ENCODE peak calls at places on chromosomes 13 and 19, in seven cellular contexts. V, O, C, R, F, Y and M are unnamed samples.

GRCh38 chr19:38830039-38830733 is 1.4 kb downstream of the ECH1 start:
- DNase-seq in C (no peak), V (no peak), R (no peak), O (no peak), F (no peak), Y (no peak), M (no peak)

GRCh38 chr13:99955747-99956472 is 15.7 kb downstream of the ZIC5 start:
- DNase-seq in V (no peak), F (peak; percentile 72), Y (no peak), C (no peak), R (no peak), O (no peak), M (no peak)

GRCh38 chr19:54470991-54471782 is 1.9 kb downstream of the CDC42EP5 start:
- DNase-seq in C (no peak), V (no peak), F (peak; percentile 60), O (no peak), Y (no peak), R (no peak), M (peak; percentile 38)

GRCh38 chr13:39506559-39507390 is 96.2 kb downstream of the LHFPL6 start:
- DNase-seq in F (no peak), V (no peak), R (no peak), Y (no peak), O (no peak), C (no peak), M (peak; percentile 4)

GRCh38 chr13:47672982-47673670 is 327.9 kb downstream of the SUCLA2 start:
- DNase-seq in V (no peak), F (no peak), R (no peak), Y (no peak), O (no peak), C (peak; percentile 1), M (no peak)

GRCh38 chr13:50365300-50365682 is 350.0 kb downstream of the KCNRG start:
- DNase-seq in O (no peak), Y (no peak), V (no peak), F (no peak), R (no peak), C (no peak), M (no peak)

GRCh38 chr19:38206006-38206745 is 17.8 kb downstream of the DPF1 start:
- DNase-seq in C (no peak), Y (no peak), O (no peak), R (no peak), F (no peak), V (no peak), M (no peak)

GRCh38 chr13:108558489-108558888 is 70.9 kb upstream of the MYO16 start:
- DNase-seq in C (no peak), F (no peak), R (no peak), Y (no peak), V (no peak), O (no peak), M (no peak)

GRCh38 chr19:8612807-8613171 is 2.3 kb upstream of the ADAMTS10 start:
- DNase-seq in V (no peak), R (no peak), F (no peak), C (no peak), O (no peak), Y (no peak), M (no peak)

GRCh38 chr19:10431254-10431942 is 11.1 kb downstream of the PDE4A start:
- DNase-seq in Y (no peak), O (peak; percentile 50), V (no peak), F (peak; percentile 65), R (peak; percentile 61), C (peak; percentile 46), M (no peak)

GRCh38 chr19:15200575-15201364 is at the start of gene NOTCH3:
- DNase-seq in O (peak; percentile 46), C (peak; percentile 88), F (peak; percentile 77), V (no peak), Y (no peak), R (no peak), M (peak; percentile 31)

DNA sequence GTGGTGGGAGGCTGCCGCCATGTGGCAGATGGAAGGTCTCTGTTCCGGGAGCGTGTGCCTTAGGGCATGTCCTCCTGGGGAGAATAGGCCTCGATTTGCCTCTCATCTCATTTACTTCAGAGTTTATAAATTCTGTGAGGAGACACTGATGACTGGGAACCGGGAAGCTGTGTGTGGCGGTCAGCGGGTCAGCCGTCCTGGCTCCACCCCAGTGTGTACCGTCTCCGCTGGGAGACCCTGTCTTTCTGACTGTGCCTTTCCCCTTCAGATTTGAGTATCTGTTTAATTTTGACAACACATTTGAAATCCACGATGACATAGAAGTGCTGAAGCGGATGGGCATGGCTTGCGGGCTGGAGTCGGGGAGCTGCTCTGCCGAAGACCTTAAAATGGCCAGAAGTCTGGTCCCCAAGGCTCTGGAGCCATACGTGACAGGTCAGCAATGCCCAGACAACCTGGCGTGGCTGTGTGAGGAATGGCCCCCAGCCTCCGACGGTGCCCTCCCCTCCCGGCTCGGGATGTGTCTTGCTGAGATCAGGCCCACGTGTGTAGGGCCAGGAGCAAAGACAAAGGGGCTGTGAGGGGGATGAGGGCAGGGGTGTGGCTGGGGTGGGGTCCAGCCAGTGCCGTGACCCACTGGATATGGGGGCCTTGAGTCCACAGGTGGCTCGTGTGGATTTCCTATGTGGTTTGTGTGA is 21.6 kb downstream of the ATP4B start:
- DNase-seq in Y (no peak), V (no peak), R (no peak), C (no peak), O (no peak), F (no peak), M (no peak)
- TF ChIP-seq JUND in Y (no peak), V (no peak), R (no peak), C (no peak), O (no peak), F (no peak), M (no peak)

GRCh38 chr19:3409346-3410064 is 43.1 kb downstream of the NFIC start:
- DNase-seq in C (peak; percentile 50), O (no peak), R (no peak), Y (peak; percentile 94), F (no peak), V (no peak), M (no peak)
- TF ChIP-seq JUND in C (no peak), O (no peak), R (no peak), Y (no peak), F (no peak), V (no peak), M (no peak)

GRCh38 chr13:29362849-29363604 is 232.5 kb downstream of the SLC7A1 start:
- DNase-seq in O (peak; percentile 48), R (peak; percentile 13), V (peak; percentile 28), F (peak; percentile 62), C (peak; percentile 79), Y (peak; percentile 43), M (peak; percentile 66)
- TF ChIP-seq JUND in O (no peak), R (no peak), V (no peak), F (no peak), C (no peak), Y (no peak), M (no peak)

GRCh38 chr19:31354919-31355318 is 5.7 kb upstream of the TSHZ3 start:
- DNase-seq in F (peak; percentile 61), V (no peak), C (no peak), R (no peak), Y (no peak), O (no peak), M (no peak)
- TF ChIP-seq JUND in F (no peak), V (no peak), C (no peak), R (no peak), Y (no peak), O (no peak), M (no peak)

GRCh38 chr19:17869114-17869608 is 2.6 kb upstream of the SLC5A5 start:
- DNase-seq in R (no peak), F (peak; percentile 63), V (no peak), O (no peak), Y (no peak), C (peak; percentile 14), M (no peak)
- TF ChIP-seq JUND in R (no peak), F (no peak), V (no peak), O (no peak), Y (no peak), C (no peak), M (no peak)

DNA sequence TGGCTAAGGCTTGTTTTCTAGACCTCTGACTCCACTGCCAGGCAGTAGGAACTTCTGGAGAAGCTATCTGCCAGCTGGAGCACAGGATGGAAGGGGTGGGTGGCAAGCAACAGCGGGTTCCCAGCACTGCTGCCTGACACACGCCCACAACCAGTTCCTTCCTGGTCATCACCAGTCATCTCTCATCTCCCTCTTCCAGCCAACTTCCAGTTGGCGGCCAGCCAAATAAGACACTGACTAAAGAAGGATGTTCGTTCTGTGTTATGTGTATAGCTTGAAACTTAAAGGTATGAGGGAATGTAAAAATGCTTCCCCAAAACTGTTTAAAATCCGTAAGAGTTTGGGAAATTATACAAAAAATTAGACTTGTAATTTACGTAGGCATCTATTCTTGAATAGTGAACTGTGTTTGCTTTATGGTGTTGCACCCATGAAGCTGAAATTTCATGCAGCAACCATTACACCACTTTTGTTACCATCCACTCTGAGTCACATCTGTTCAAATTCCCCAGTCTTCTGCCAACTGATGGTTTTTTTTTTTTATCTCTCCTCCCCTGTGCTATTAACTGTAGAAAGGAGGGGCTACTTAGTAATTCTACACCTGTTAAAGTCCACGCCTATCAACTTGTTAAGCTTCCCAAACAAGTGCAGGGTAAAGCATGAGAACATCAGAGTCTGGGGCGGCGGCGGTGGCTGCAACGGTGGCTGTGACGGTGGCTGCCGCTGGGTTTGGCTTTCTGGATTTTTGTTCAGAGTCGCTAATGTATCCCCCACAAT is 86.2 kb upstream of the FRY start:
- DNase-seq in V (no peak), F (no peak), O (no peak), Y (no peak), C (peak; percentile 27), R (no peak), M (peak; percentile 40)
- TF ChIP-seq JUND in V (no peak), F (no peak), O (no peak), Y (no peak), C (no peak), R (no peak), M (no peak)

GRCh38 chr13:97855570-97855970 is 97.9 kb upstream of the IPO5 start:
- DNase-seq in F (no peak), V (peak; percentile 58), R (peak; percentile 13), C (peak; percentile 62), Y (peak; percentile 55), O (peak; percentile 58), M (peak; percentile 75)
- TF ChIP-seq JUND in F (no peak), V (no peak), R (no peak), C (no peak), Y (no peak), O (no peak), M (no peak)